ENCODE peak calls at places on chromosomes 4 and X, in five cellular contexts. M is WTC11; J is CD8-positive, alpha-beta T cell; L is T-helper 9 cell; F is effector memory CD4-positive, alpha-beta T cell. V is an unnamed sample.

GRCh38 chr4:94782707-94783106 is 25.0 kb downstream of the BMPR1B start:
- DNase-seq in L (no peak), F (no peak), J (no peak), M (no peak), V (no peak)

GRCh38 chrX:48896611-48897011 is 957 bp downstream of the TIMM17B start:
- DNase-seq in L (no peak), J (no peak), F (no peak), M (no peak), V (no peak)

GRCh38 chr4:35793045-35793722 is 451.1 kb downstream of the ARAP2 start:
- DNase-seq in J (no peak), F (no peak), L (no peak), M (no peak), V (no peak)

GRCh38 chrX:111779582-111779981 is 96.4 kb upstream of the TRPC5OS start:
- DNase-seq in F (no peak), J (no peak), M (no peak), L (no peak), V (no peak)

GRCh38 chr4:41661447-41662076 is 87.0 kb downstream of the PHOX2B start:
- DNase-seq in L (peak; percentile 4), M (peak; percentile 57), F (no peak), J (peak; percentile 20), V (peak; percentile 4)

GRCh38 chr4:10889819-10890218 is 205.3 kb upstream of the CLNK start:
- DNase-seq in L (no peak), M (no peak), F (no peak), J (no peak), V (no peak)

GRCh38 chr4:37400326-37400881 is 155.9 kb downstream of the NWD2 start:
- DNase-seq in L (no peak), F (no peak), J (no peak), M (no peak), V (no peak)

GRCh38 chrX:45735571-45735970 is 534.9 kb upstream of the DIPK2B start:
- DNase-seq in F (no peak), L (no peak), M (no peak), J (no peak), V (no peak)

GRCh38 chr4:151117371-151117962 is 18.0 kb downstream of the RPS3A start:
- DNase-seq in M (peak; percentile 65), F (peak; percentile 14), L (peak; percentile 11), J (peak; percentile 24), V (peak; percentile 21)